ENCODE peak calls at places on chromosome 16, in nine cellular contexts. K is CD4-positive, CD25-positive, alpha-beta regulatory T cell; O is skeletal muscle cell; W is RWPE1; C is stimulated activated naive CD4-positive, alpha-beta T cell; Z is Peyer's patch; N is NCI-H748 treated with DMSO at 0.1 percent for 48 hours; L is H54; A is NCI-H446. Q is an unnamed sample.

GRCh38 chr16:68299571-68300453 is 10.9 kb downstream of the SLC7A6OS start:
- DNase-seq in K (no peak), L (no peak), C (no peak), O (no peak), Z (no peak), A (no peak), N (no peak), W (no peak), Q (no peak)

GRCh38 chr16:30054959-30055553 is 10.5 kb upstream of the ALDOA start:
- DNase-seq in K (peak), N (no peak), A (no peak), Z (no peak), L (no peak), W (peak), O (no peak), C (no peak), Q (peak)

GRCh38 chr16:49021136-49021535 is 260.5 kb downstream of the CBLN1 start:
- DNase-seq in O (peak), W (peak), L (no peak), Z (no peak), A (peak), N (no peak), K (no peak), C (no peak), Q (no peak)

GRCh38 chr16:8644513-8645140 is 23.1 kb downstream of the METTL22 start:
- DNase-seq in N (no peak), L (no peak), K (peak), A (no peak), O (no peak), W (no peak), C (no peak), Z (peak), Q (no peak)

GRCh38 chr16:47617732-47618131 is 156.6 kb downstream of the PHKB start:
- DNase-seq in O (no peak), L (no peak), W (no peak), N (no peak), C (no peak), K (no peak), Z (no peak), A (no peak), Q (no peak)

GRCh38 chr16:53056528-53056881 is 1.7 kb downstream of the CHD9 start:
- DNase-seq in A (no peak), N (no peak), C (no peak), L (no peak), Z (no peak), W (no peak), O (no peak), K (no peak), Q (no peak)

GRCh38 chr16:86343733-86344585 is 166.4 kb upstream of the FOXF1 start:
- DNase-seq in A (no peak), L (no peak), W (no peak), C (no peak), N (no peak), K (no peak), Z (no peak), O (no peak), Q (no peak)

GRCh38 chr16:55437627-55438026 is 41.4 kb upstream of the MMP2 start:
- DNase-seq in Z (no peak), O (peak), K (no peak), L (no peak), N (no peak), A (no peak), W (peak), C (no peak), Q (no peak)

GRCh38 chr16:73565263-73565662 is 517.3 kb upstream of the ZFHX3 start:
- DNase-seq in N (peak), A (peak), L (no peak), C (no peak), W (no peak), O (no peak), K (no peak), Z (no peak), Q (no peak)

GRCh38 chr16:76176153-76176552 is 101.0 kb upstream of the CNTNAP4 start:
- DNase-seq in L (no peak), K (no peak), A (no peak), N (no peak), C (no peak), W (no peak), O (no peak), Z (no peak), Q (peak)

GRCh38 chr16:52469775-52470174 is 77.2 kb downstream of the TOX3 start:
- DNase-seq in N (peak), W (peak), A (peak), K (no peak), O (no peak), L (no peak), Z (no peak), C (no peak), Q (no peak)

GRCh38 chr16:56277040-56277439 is 85.8 kb downstream of the GNAO1 start:
- DNase-seq in L (no peak), O (no peak), W (no peak), C (no peak), N (no peak), Z (no peak), A (no peak), K (no peak), Q (no peak)

GRCh38 chr16:9438991-9439390 is 347.5 kb downstream of the HAPSTR1 start:
- DNase-seq in O (no peak), A (no peak), W (no peak), C (no peak), Z (no peak), K (no peak), N (no peak), L (no peak), Q (no peak)

GRCh38 chr16:15775209-15775608 is 81.6 kb downstream of the MYH11 start:
- DNase-seq in K (peak), C (no peak), O (no peak), A (peak), Z (no peak), L (peak), W (peak), N (no peak), Q (no peak)

GRCh38 chr16:56632160-56632847 is at the start of gene MT1M:
- DNase-seq in W (no peak), O (no peak), C (no peak), N (no peak), K (no peak), A (no peak), L (no peak), Z (no peak), Q (no peak)

GRCh38 chr16:85383836-85384825 is 229.0 kb upstream of the GSE1 start:
- DNase-seq in K (no peak), A (no peak), L (no peak), O (no peak), C (no peak), Z (no peak), N (no peak), W (peak), Q (no peak)

GRCh38 chr16:28549301-28549899 is 4.3 kb upstream of the SGF29 start:
- DNase-seq in K (peak), W (peak), N (no peak), L (no peak), Z (no peak), A (peak), O (no peak), C (peak), Q (peak)

GRCh38 chr16:66440271-66440802 is 13.2 kb downstream of the BEAN1 start:
- DNase-seq in C (no peak), A (no peak), N (no peak), K (no peak), Z (no peak), L (no peak), W (no peak), O (no peak), Q (no peak)

GRCh38 chr16:84175351-84176081 is 11.3 kb downstream of the TAF1C start:
- DNase-seq in O (no peak), K (peak), A (peak), N (peak), C (peak), L (no peak), Z (peak), W (peak), Q (peak)

GRCh38 chr16:87585452-87586200 is 16.7 kb upstream of the JPH3 start:
- DNase-seq in K (no peak), N (no peak), C (no peak), L (no peak), O (no peak), A (no peak), W (no peak), Z (no peak), Q (no peak)

GRCh38 chr16:67516296-67517177 is 12.1 kb upstream of the RIPOR1 start:
- DNase-seq in W (peak), Z (no peak), L (no peak), A (no peak), O (no peak), K (no peak), N (no peak), C (no peak), Q (no peak)

GRCh38 chr16:85465328-85466307 is 147.5 kb upstream of the GSE1 start:
- DNase-seq in C (no peak), N (no peak), Z (no peak), K (no peak), L (peak), A (no peak), W (no peak), O (peak), Q (no peak)

GRCh38 chr16:81497690-81498089 is 53.1 kb downstream of the CMIP start:
- DNase-seq in L (no peak), O (no peak), A (no peak), C (no peak), K (peak), Z (no peak), N (no peak), W (no peak), Q (no peak)

GRCh38 chr16:25060920-25061319 is 45.8 kb upstream of the ARHGAP17 start:
- DNase-seq in O (no peak), A (no peak), Z (peak), L (no peak), W (no peak), K (peak), N (no peak), C (no peak), Q (no peak)

GRCh38 chr16:71724320-71724751 is at the start of gene PHLPP2:
- DNase-seq in K (no peak), C (no peak), A (no peak), O (no peak), N (no peak), Z (no peak), W (no peak), L (no peak), Q (no peak)

GRCh38 chr16:81500833-81501521 is 56.4 kb downstream of the CMIP start:
- DNase-seq in C (no peak), K (no peak), L (no peak), A (no peak), O (peak), N (no peak), Z (no peak), W (peak), Q (no peak)

GRCh38 chr16:11156401-11156800 is 99.6 kb downstream of the SOCS1 start:
- DNase-seq in L (no peak), C (no peak), O (no peak), K (no peak), Z (no peak), N (no peak), A (peak), W (no peak), Q (no peak)

GRCh38 chr16:21262779-21263639 is 15.1 kb downstream of the CRYM start:
- DNase-seq in O (no peak), C (no peak), Z (no peak), N (no peak), A (no peak), W (no peak), L (no peak), K (no peak), Q (no peak)

GRCh38 chr16:9316615-9317014 is 225.2 kb downstream of the HAPSTR1 start:
- DNase-seq in L (no peak), W (no peak), C (no peak), K (no peak), Z (no peak), O (no peak), A (no peak), N (no peak), Q (no peak)

GRCh38 chr16:85565340-85565739 is 47.8 kb upstream of the GSE1 start:
- DNase-seq in C (no peak), W (no peak), O (no peak), Z (no peak), K (no peak), A (no peak), N (no peak), L (no peak), Q (no peak)

GRCh38 chr16:85569615-85570212 is 43.4 kb upstream of the GSE1 start:
- DNase-seq in O (peak), Z (peak), C (no peak), W (no peak), N (peak), A (peak), L (no peak), K (peak), Q (peak)

GRCh38 chr16:71627631-71628236 is 1.8 kb downstream of the MARVELD3 start:
- DNase-seq in Z (no peak), K (no peak), N (no peak), C (no peak), L (no peak), A (no peak), W (no peak), O (no peak), Q (no peak)

GRCh38 chr16:76653390-76654026 is 376.3 kb downstream of the CNTNAP4 start:
- DNase-seq in A (peak), O (peak), N (peak), L (no peak), W (peak), K (peak), C (no peak), Z (no peak), Q (peak)

GRCh38 chr16:57843400-57843799 is 41.1 kb upstream of the KIFC3 start:
- DNase-seq in Z (no peak), K (no peak), A (no peak), O (no peak), C (no peak), W (no peak), L (no peak), N (no peak), Q (no peak)